ENCODE peak calls at places on chromosomes 3 and 15, in seven cellular contexts. T is activated CD8-positive, alpha-beta T cell treated with anti-CD3 and anti-CD28 coated beads, Interleukin-2, amount 10 ng/mL, durations not matched to agents 7 days and 5 days; Z is left cardiac atrium; A is NCI-H774; H is AG20443; G is MCF 10A; X is neural progenitor cell. K is an unnamed sample.

GRCh38 chr3:189122120-189122519 is 49.7 kb upstream of the TPRG1 start:
- DNase-seq in T (no peak), G (no peak), Z (no peak), H (no peak), X (no peak), A (no peak), K (no peak)

GRCh38 chr15:65037279-65037678 is 7.8 kb upstream of the MTFMT start:
- DNase-seq in T (no peak), A (no peak), H (no peak), X (no peak), Z (no peak), G (no peak), K (no peak)

GRCh38 chr3:13790376-13791219 is 89.3 kb downstream of the WNT7A start:
- DNase-seq in A (no peak), H (no peak), G (no peak), T (no peak), X (no peak), Z (no peak), K (no peak)

GRCh38 chr3:83928391-83928790 is 1030.4 kb upstream of the CADM2 start:
- DNase-seq in A (no peak), T (no peak), G (peak), X (peak), H (no peak), Z (no peak), K (peak)

GRCh38 chr3:27176256-27176655 is 192.9 kb downstream of the NEK10 start:
- DNase-seq in T (no peak), G (no peak), A (no peak), Z (no peak), X (no peak), H (no peak), K (no peak)

GRCh38 chr15:58460872-58461271 is 29.1 kb downstream of the LIPC start:
- DNase-seq in Z (no peak), H (no peak), X (no peak), T (no peak), G (no peak), A (no peak), K (no peak)

GRCh38 chr15:78200276-78200930 is 34.0 kb downstream of the ACSBG1 start:
- DNase-seq in H (peak), Z (no peak), X (no peak), G (no peak), A (no peak), T (no peak), K (peak)

GRCh38 chr3:177427096-177427495 is 229.8 kb upstream of the TBL1XR1 start:
- DNase-seq in Z (no peak), H (no peak), T (peak), A (no peak), X (no peak), G (no peak), K (peak)

GRCh38 chr15:75229191-75230015 is 27.7 kb downstream of the C15orf39 start:
- DNase-seq in A (no peak), G (no peak), X (no peak), H (peak), Z (peak), T (no peak), K (no peak)

GRCh38 chr3:62622553-62623174 is 249.3 kb upstream of the FEZF2 start:
- DNase-seq in H (peak), G (peak), Z (no peak), T (no peak), X (peak), A (peak), K (no peak)

GRCh38 chr15:96551196-96551595 is 220.7 kb downstream of the NR2F2 start:
- DNase-seq in Z (no peak), H (no peak), T (no peak), G (peak), A (no peak), X (no peak), K (no peak)